ENCODE peak calls at places on chromosomes 12 and 14, in eight cellular contexts. Y is NCI-H446; Q is natural killer cell; H is activated naive CD4-positive, alpha-beta T cell; K is RWPE1; G is stimulated activated CD8-positive, alpha-beta memory T cell treated with anti-CD3 and anti-CD28 coated beads, Interleukin-15, amount 100 ng/mL, for 24 hours; N is stromal cell of bone marrow; E is MV-4-11. T is an unnamed sample.

GRCh38 chr12:91811481-91812287 is 334.0 kb downstream of the BTG1 start:
- DNase-seq in Y (no peak), Q (peak; percentile 67), H (peak; percentile 24), K (peak; percentile 26), G (peak; percentile 46), N (peak; percentile 48), E (peak; percentile 30), T (peak; percentile 74)

GRCh38 chr12:32809846-32810245 is 54.1 kb upstream of the YARS2 start:
- DNase-seq in Y (no peak), Q (no peak), H (no peak), K (no peak), G (no peak), N (no peak), E (no peak), T (no peak)

GRCh38 chr12:127562781-127563180 is 704.2 kb upstream of the TMEM132C start:
- DNase-seq in Y (no peak), Q (no peak), H (no peak), K (no peak), G (no peak), N (no peak), E (peak; percentile 66), T (no peak)

GRCh38 chr12:643478-644292 is 19.6 kb downstream of the NINJ2 start:
- DNase-seq in Y (no peak), Q (peak; percentile 34), H (no peak), K (no peak), G (no peak), N (no peak), E (peak; percentile 61), T (no peak)

GRCh38 chr12:3491938-3492867 is 1.2 kb downstream of the PRMT8 start:
- DNase-seq in Y (no peak), Q (no peak), H (no peak), K (peak; percentile 60), G (peak; percentile 21), N (peak; percentile 26), E (no peak), T (peak; percentile 67)

GRCh38 chr14:74290415-74290814 is 12.3 kb downstream of the ABCD4 start:
- DNase-seq in Y (no peak), Q (no peak), H (no peak), K (peak; percentile 20), G (no peak), N (no peak), E (no peak), T (peak; percentile 38)

GRCh38 chr12:49331360-49332222 is 5.4 kb downstream of the C1QL4 start:
- DNase-seq in Y (peak; percentile 35), Q (no peak), H (no peak), K (peak; percentile 72), G (no peak), N (peak; percentile 51), E (peak; percentile 22), T (peak; percentile 74)

GRCh38 chr12:53324779-53325538 is 3.5 kb upstream of the AAAS start:
- DNase-seq in Y (peak; percentile 46), Q (peak; percentile 82), H (peak; percentile 59), K (peak; percentile 94), G (peak; percentile 70), N (peak; percentile 87), E (peak; percentile 79), T (peak; percentile 94)

GRCh38 chr12:94536040-94536965 is 76.6 kb upstream of the CEP83 start:
- DNase-seq in Y (no peak), Q (no peak), H (no peak), K (no peak), G (no peak), N (no peak), E (no peak), T (no peak)